ENCODE peak calls at places on chromosome 9, in five cellular contexts. S is gastrocnemius medialis, P is T-helper 17 cell, T is NCI-H510A treated with DMSO at 0.1 percent for 48 hours, X is HT-29. M is an unnamed sample.

GRCh38 chr9:129613520-129614175 is 7.3 kb downstream of the C9orf50 start:
- DNase-seq in T (no peak), S (no peak), X (no peak), P (no peak), M (no peak)

GRCh38 chr9:82332018-82332773 is 343.6 kb downstream of the SPATA31D1 start:
- DNase-seq in P (no peak), S (no peak), T (peak; percentile 35), X (peak; percentile 57), M (no peak)

GRCh38 chr9:95206143-95206542 is 111.4 kb downstream of the FANCC start:
- DNase-seq in P (no peak), S (no peak), X (no peak), T (no peak), M (no peak)

GRCh38 chr9:92508018-92508417 is 25.7 kb upstream of the ASPN start:
- DNase-seq in T (no peak), X (no peak), P (no peak), S (no peak), M (no peak)

GRCh38 chr9:120579139-120579749 is 723 bp downstream of the CDK5RAP2 start:
- DNase-seq in X (peak; percentile 25), T (peak; percentile 15), S (no peak), P (no peak), M (no peak)

GRCh38 chr9:112380102-112380581 is at the start of gene HSDL2:
- DNase-seq in T (no peak), X (peak; percentile 67), P (no peak), S (peak; percentile 43), M (no peak)

GRCh38 chr9:130378875-130379648 is 65.7 kb upstream of the ASS1 start:
- DNase-seq in X (no peak), S (no peak), T (no peak), P (no peak), M (no peak)

GRCh38 chr9:87964826-87965225 is 9.5 kb downstream of the CDK20 start:
- DNase-seq in X (no peak), P (no peak), S (no peak), T (no peak), M (no peak)

GRCh38 chr9:134396258-134396742 is 70.0 kb downstream of the RXRA start:
- DNase-seq in T (no peak), X (no peak), S (no peak), P (no peak), M (peak; percentile 88)

GRCh38 chr9:132797861-132798659 is 80.0 kb downstream of the AK8 start:
- DNase-seq in P (no peak), X (no peak), T (no peak), S (no peak), M (no peak)

GRCh38 chr9:97735070-97735600 is 38.0 kb upstream of the XPA start:
- DNase-seq in X (no peak), S (no peak), T (peak; percentile 6), P (no peak), M (no peak)

GRCh38 chr9:132409828-132410528 is at the start of gene CFAP77:
- DNase-seq in P (peak; percentile 31), T (no peak), S (no peak), X (peak; percentile 49), M (peak; percentile 77)

GRCh38 chr9:35114921-35115341 is 731 bp downstream of the ATOSB start:
- DNase-seq in T (no peak), S (peak; percentile 48), P (no peak), X (peak; percentile 66), M (peak; percentile 86)

GRCh38 chr9:37027582-37028424 is 6.3 kb downstream of the PAX5 start:
- DNase-seq in T (peak; percentile 86), P (peak; percentile 77), S (peak; percentile 72), X (peak; percentile 31), M (peak; percentile 87)

GRCh38 chr9:35748239-35748857 is 680 bp downstream of the GBA2 start:
- DNase-seq in T (no peak), P (no peak), S (peak; percentile 28), X (peak; percentile 31), M (peak; percentile 75)

GRCh38 chr9:70406446-70406862 is 8.0 kb downstream of the KLF9 start:
- DNase-seq in T (no peak), S (no peak), X (no peak), P (no peak), M (no peak)

GRCh38 chr9:123816817-123817472 is 113.0 kb downstream of the DENND1A start:
- DNase-seq in T (no peak), S (no peak), X (no peak), P (no peak), M (no peak)

GRCh38 chr9:112866662-112867274 is 23.9 kb downstream of the SLC46A2 start:
- DNase-seq in X (peak; percentile 54), P (no peak), S (no peak), T (no peak), M (no peak)

GRCh38 chr9:133342083-133342406 is 5.9 kb downstream of the MED22 start:
- DNase-seq in P (no peak), S (no peak), X (no peak), T (no peak), M (no peak)

GRCh38 chr9:91755761-91756638 is 194.0 kb downstream of the ROR2 start:
- DNase-seq in S (no peak), P (no peak), X (no peak), T (no peak), M (no peak)

GRCh38 chr9:117205806-117206205 is 209.1 kb downstream of the ASTN2 start:
- DNase-seq in T (no peak), X (no peak), P (no peak), S (no peak), M (no peak)

GRCh38 chr9:126965541-126966428 is 51.2 kb downstream of the RALGPS1 start:
- DNase-seq in T (peak; percentile 22), P (peak; percentile 17), X (peak; percentile 54), S (peak; percentile 66), M (no peak)

GRCh38 chr9:136657975-136658848 is 4.5 kb upstream of the EGFL7 start:
- DNase-seq in S (no peak), X (no peak), P (no peak), T (no peak), M (no peak)

GRCh38 chr9:113624721-113625120 is 161.2 kb downstream of the RGS3 start:
- DNase-seq in X (no peak), T (no peak), S (no peak), P (no peak), M (peak; percentile 77)

GRCh38 chr9:34374905-34375552 is 1.7 kb downstream of the MYORG start:
- DNase-seq in T (no peak), P (no peak), S (peak; percentile 84), X (peak; percentile 85), M (no peak)

GRCh38 chr9:95084254-95084934 is 233.1 kb downstream of the FANCC start:
- DNase-seq in X (no peak), T (no peak), P (no peak), S (peak; percentile 69), M (no peak)

GRCh38 chr9:124852829-124853531 is at the start of gene WDR38:
- DNase-seq in S (peak; percentile 94), T (peak; percentile 73), X (peak; percentile 86), P (peak; percentile 84), M (peak; percentile 92)

GRCh38 chr9:134192951-134193731 is 28.8 kb upstream of the RNU6ATAC start:
- DNase-seq in S (peak; percentile 10), P (no peak), T (no peak), X (no peak), M (peak; percentile 33)

GRCh38 chr9:77989437-77989836 is 42.2 kb downstream of the GNAQ start:
- DNase-seq in S (no peak), T (no peak), P (no peak), X (no peak), M (no peak)

GRCh38 chr9:37036237-37037136 is 2.4 kb upstream of the PAX5 start:
- DNase-seq in P (no peak), S (peak; percentile 19), T (peak; percentile 42), X (peak; percentile 24), M (no peak)

GRCh38 chr9:130303613-130304055 is 38.1 kb downstream of the HMCN2 start:
- DNase-seq in X (no peak), S (no peak), P (no peak), T (no peak), M (no peak)

GRCh38 chr9:89999534-90000370 is 394.9 kb downstream of the GADD45G start:
- DNase-seq in S (peak; percentile 89), X (peak; percentile 82), T (peak; percentile 97), P (peak; percentile 7), M (peak; percentile 80)

GRCh38 chr9:95197692-95198271 is 119.7 kb downstream of the FANCC start:
- DNase-seq in S (no peak), T (no peak), X (no peak), P (no peak), M (no peak)

GRCh38 chr9:136538599-136539426 is 7.0 kb downstream of the NOTCH1 start:
- DNase-seq in T (no peak), P (peak; percentile 23), S (no peak), X (peak; percentile 78), M (no peak)

GRCh38 chr9:85527331-85528015 is 214.3 kb downstream of the AGTPBP1 start:
- DNase-seq in P (no peak), T (no peak), S (no peak), X (no peak), M (no peak)

GRCh38 chr9:38339496-38339895 is 53.0 kb upstream of the ALDH1B1 start:
- DNase-seq in T (no peak), P (no peak), X (no peak), S (no peak), M (no peak)

M was measured in Right ventricle myocardium inferior.